ENCODE peak calls at places on chromosomes 7 and 10, in six cellular contexts. D is GM12865; L is NCI-H2081; S is stimulated activated naive CD8-positive, alpha-beta T cell treated with anti-CD3 and anti-CD28 coated beads, Interleukin-15, Interleukin-2, amounts not matched to agents 100 U/mL and 50 U/mL, for 24 hours; W is SW 1271; A is stimulated activated naive CD4-positive, alpha-beta T cell. Q is an unnamed sample.

GRCh38 chr7:111357691-111358090 is 204.6 kb downstream of the IMMP2L start:
- DNase-seq in L (peak; percentile 7), A (no peak), W (no peak), S (no peak), D (no peak), Q (no peak)

GRCh38 chr7:117863618-117864017 is 9.6 kb downstream of the CTTNBP2 start:
- DNase-seq in W (no peak), D (no peak), L (no peak), A (no peak), S (no peak), Q (no peak)

GRCh38 chr10:90944759-90945158 is 23.9 kb upstream of the ANKRD1 start:
- DNase-seq in S (no peak), A (no peak), W (no peak), D (no peak), L (no peak), Q (no peak)

GRCh38 chr10:25824050-25824449 is 110.0 kb upstream of the MYO3A start:
- DNase-seq in W (no peak), D (no peak), S (no peak), A (no peak), L (no peak), Q (no peak)

GRCh38 chr10:88971668-88972067 is 18.9 kb upstream of the FAS start:
- DNase-seq in S (no peak), A (no peak), L (no peak), W (no peak), D (no peak), Q (no peak)

GRCh38 chr7:83429493-83429892 is 219.4 kb downstream of the SEMA3E start:
- DNase-seq in D (no peak), L (no peak), S (no peak), A (no peak), W (no peak), Q (peak; percentile 47)

GRCh38 chr7:43540463-43540862 is 42.4 kb upstream of the STK17A start:
- DNase-seq in A (no peak), D (no peak), S (no peak), W (no peak), L (no peak), Q (no peak)

GRCh38 chr10:80581469-80581835 is 43.8 kb downstream of the SH2D4B start:
- DNase-seq in S (no peak), W (no peak), A (no peak), D (no peak), L (no peak), Q (no peak)

GRCh38 chr10:60236869-60237524 is 152.7 kb downstream of the ANK3 start:
- DNase-seq in D (peak; percentile 92), A (no peak), W (no peak), S (peak; percentile 33), L (no peak), Q (no peak)

GRCh38 chr7:139252451-139252850 is 21.4 kb downstream of the UBN2 start:
- DNase-seq in A (no peak), D (no peak), W (no peak), S (no peak), L (no peak), Q (no peak)

GRCh38 chr7:96167424-96167823 is 154.5 kb downstream of the SLC25A13 start:
- DNase-seq in A (no peak), S (no peak), D (peak; percentile 2), L (peak; percentile 18), W (no peak), Q (no peak)

GRCh38 chr7:45624392-45624760 is 50.2 kb downstream of the ADCY1 start:
- DNase-seq in L (no peak), A (no peak), S (no peak), D (no peak), W (no peak), Q (no peak)

GRCh38 chr10:33937987-33938386 is 603.5 kb upstream of the NRP1 start:
- DNase-seq in S (no peak), W (no peak), A (no peak), D (no peak), L (no peak), Q (no peak)

GRCh38 chr7:44982535-44982923 is 3.7 kb upstream of the MYO1G start:
- DNase-seq in S (peak; percentile 21), L (no peak), D (no peak), A (no peak), W (no peak), Q (no peak)

GRCh38 chr7:512541-513311 is 6.9 kb downstream of the PDGFA start:
- DNase-seq in A (no peak), D (no peak), S (no peak), L (peak; percentile 34), W (no peak), Q (no peak)

GRCh38 chr10:117653170-117653515 is 110.6 kb downstream of the EMX2 start:
- DNase-seq in W (peak; percentile 61), L (no peak), D (peak; percentile 96), A (no peak), S (peak; percentile 13), Q (no peak)

Q was measured in NT2/D1.